ENCODE peak calls at places on chromosomes 11 and 22, in nine cellular contexts. B is breast epithelium, S is fibroblast of the aortic adventitia, X is A549, Q is tibial nerve, J is AG10803, Z is psoas muscle, O is H1, D is esophagus squamous epithelium. G is an unnamed sample.

GRCh38 chr11:34405079-34405858 is 33.5 kb upstream of the CAT start:
- DNase-seq in S (peak), B (no peak), J (peak), X (no peak), D (no peak), O (no peak), Z (no peak), Q (no peak), G (no peak)

GRCh38 chr11:47216141-47216798 is 1.5 kb downstream of the DDB2 start:
- DNase-seq in X (peak), D (no peak), Z (no peak), S (peak), O (no peak), J (peak), B (no peak), Q (peak), G (peak)

GRCh38 chr11:3920148-3920852 is 64.8 kb downstream of the STIM1 start:
- DNase-seq in D (no peak), S (peak), B (no peak), X (no peak), Q (peak), O (no peak), J (peak), Z (peak), G (peak)

GRCh38 chr22:31241200-31241599 is 29.1 kb downstream of the LIMK2 start:
- DNase-seq in S (no peak), D (no peak), Q (no peak), J (no peak), X (no peak), B (no peak), O (no peak), Z (no peak), G (no peak)

GRCh38 chr11:92791886-92792285 is 177.6 kb upstream of the MTNR1B start:
- DNase-seq in J (no peak), Q (no peak), Z (no peak), X (no peak), O (no peak), S (no peak), D (no peak), B (no peak), G (no peak)

GRCh38 chr11:22875869-22876473 is 15.7 kb upstream of the CCDC179 start:
- DNase-seq in S (peak), J (peak), D (no peak), Q (peak), X (peak), O (no peak), Z (no peak), B (no peak), G (peak)

GRCh38 chr22:45877036-45877380 is 100.0 kb downstream of the WNT7B start:
- DNase-seq in O (no peak), B (peak), D (no peak), S (no peak), X (no peak), J (no peak), Z (no peak), Q (no peak), G (no peak)

GRCh38 chr22:48896766-48897637 is 930.7 kb downstream of the BRD1 start:
- DNase-seq in S (no peak), B (no peak), D (no peak), O (no peak), Q (no peak), Z (no peak), X (no peak), J (no peak), G (no peak)

GRCh38 chr22:24772493-24773220 is 1.9 kb downstream of the PIWIL3 start:
- DNase-seq in Q (no peak), S (peak), D (no peak), O (peak), B (no peak), X (peak), J (peak), Z (no peak), G (peak)

GRCh38 chr22:46067159-46068111 is 82.9 kb upstream of the PPARA start:
- DNase-seq in D (no peak), B (peak), S (peak), J (peak), Z (peak), Q (no peak), X (no peak), O (no peak), G (peak)

GRCh38 chr22:45262931-45263789 is 21.6 kb upstream of the UPK3A start:
- DNase-seq in O (no peak), X (no peak), Q (no peak), J (peak), Z (peak), B (no peak), S (peak), D (no peak), G (peak)

GRCh38 chr11:10295056-10295901 is 1.3 kb upstream of the SBF2 start:
- DNase-seq in J (peak), O (no peak), X (no peak), Z (no peak), D (no peak), B (no peak), S (no peak), Q (no peak), G (no peak)

GRCh38 chr11:33936745-33937612 is 45.1 kb upstream of the LMO2 start:
- DNase-seq in Q (peak), S (peak), D (no peak), O (no peak), Z (peak), X (no peak), J (peak), B (no peak), G (peak)

GRCh38 chr11:107731911-107732310 is 20.1 kb upstream of the SLN start:
- DNase-seq in O (no peak), J (peak), B (no peak), X (no peak), Z (no peak), Q (no peak), D (no peak), S (no peak), G (no peak)

GRCh38 chr11:103055174-103055890 is 36.6 kb downstream of the DCUN1D5 start:
- DNase-seq in S (peak), Q (no peak), D (no peak), J (peak), B (no peak), X (no peak), O (no peak), Z (no peak), G (peak)

GRCh38 chr11:94544832-94545640 is 1.3 kb downstream of the FUT4 start:
- DNase-seq in X (no peak), O (no peak), Q (no peak), Z (peak), D (no peak), J (peak), S (no peak), B (no peak), G (no peak)

GRCh38 chr11:75240381-75241035 is at the start of gene TPBGL:
- DNase-seq in S (no peak), O (no peak), X (no peak), B (no peak), D (no peak), Q (no peak), Z (no peak), J (no peak), G (no peak)

GRCh38 chr22:44460287-44461082 is 37.5 kb downstream of the RTL6 start:
- DNase-seq in B (no peak), Z (no peak), Q (no peak), S (peak), O (no peak), D (no peak), J (peak), X (no peak), G (no peak)

GRCh38 chr11:17528181-17528691 is 16.0 kb downstream of the USH1C start:
- DNase-seq in J (peak), X (peak), S (peak), O (no peak), D (no peak), B (no peak), Q (peak), Z (peak), G (peak)

GRCh38 chr11:10164621-10165020 is 129.4 kb downstream of the SBF2 start:
- DNase-seq in Z (no peak), S (peak), X (no peak), B (no peak), J (peak), O (no peak), Q (no peak), D (no peak), G (peak)

GRCh38 chr22:41900652-41901312 is 14.1 kb downstream of the SHISA8 start:
- DNase-seq in X (no peak), B (no peak), D (no peak), O (no peak), J (no peak), S (no peak), Z (peak), Q (no peak), G (no peak)

DNA sequence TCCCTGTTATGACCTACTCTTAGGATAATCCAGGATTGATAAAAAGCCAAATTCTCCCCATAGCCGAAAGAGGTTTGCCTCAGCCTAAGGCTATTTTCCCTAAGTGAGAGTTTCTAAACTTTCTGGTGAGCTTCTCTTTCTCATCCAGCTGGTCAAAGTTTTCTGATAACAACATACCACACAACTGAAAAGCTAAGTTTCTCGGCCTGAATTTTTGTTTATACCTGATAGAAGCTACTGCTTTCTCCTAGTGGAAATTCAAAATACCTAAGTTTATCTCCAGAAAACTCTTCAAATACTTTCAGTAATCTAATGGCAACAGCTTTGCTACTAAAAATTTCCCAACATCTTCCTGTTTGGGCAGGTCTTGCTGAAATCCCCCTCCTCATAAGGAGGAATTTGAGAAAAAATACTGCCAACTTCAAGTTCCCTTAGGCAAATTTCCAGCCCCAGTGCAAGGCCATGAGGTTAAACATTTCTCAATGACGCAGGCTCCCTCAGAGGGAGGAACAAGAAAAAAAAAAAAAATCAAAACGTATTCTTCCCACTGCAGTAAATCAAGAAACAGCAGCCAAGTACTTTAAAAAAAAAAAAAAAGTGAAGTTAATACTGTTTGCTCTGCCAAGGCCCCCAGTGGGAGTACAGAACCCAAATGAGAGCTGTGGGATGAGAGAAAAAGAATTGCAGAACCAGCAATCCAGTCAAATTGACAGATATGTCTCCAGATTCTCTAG is 127.0 kb downstream of the MRTFA start:
- DNase-seq in O (no peak), X (no peak), D (no peak), Z (peak), S (peak), Q (peak), J (peak), B (no peak), G (peak)
- H3K4me3 ChIP-seq in O (no peak), X (no peak), D (no peak), Z (no peak), S (no peak), Q (no peak), J (no peak), B (no peak), G (no peak)

GRCh38 chr11:77560605-77561004 is 29.1 kb upstream of the AQP11 start:
- DNase-seq in S (peak), O (no peak), X (no peak), J (peak), Q (no peak), B (no peak), Z (no peak), D (no peak), G (peak)
- TF ChIP-seq CTCF in S (no peak), O (no peak), X (no peak), J (no peak), Q (no peak), B (no peak), Z (no peak), D (no peak), G (no peak)

DNA sequence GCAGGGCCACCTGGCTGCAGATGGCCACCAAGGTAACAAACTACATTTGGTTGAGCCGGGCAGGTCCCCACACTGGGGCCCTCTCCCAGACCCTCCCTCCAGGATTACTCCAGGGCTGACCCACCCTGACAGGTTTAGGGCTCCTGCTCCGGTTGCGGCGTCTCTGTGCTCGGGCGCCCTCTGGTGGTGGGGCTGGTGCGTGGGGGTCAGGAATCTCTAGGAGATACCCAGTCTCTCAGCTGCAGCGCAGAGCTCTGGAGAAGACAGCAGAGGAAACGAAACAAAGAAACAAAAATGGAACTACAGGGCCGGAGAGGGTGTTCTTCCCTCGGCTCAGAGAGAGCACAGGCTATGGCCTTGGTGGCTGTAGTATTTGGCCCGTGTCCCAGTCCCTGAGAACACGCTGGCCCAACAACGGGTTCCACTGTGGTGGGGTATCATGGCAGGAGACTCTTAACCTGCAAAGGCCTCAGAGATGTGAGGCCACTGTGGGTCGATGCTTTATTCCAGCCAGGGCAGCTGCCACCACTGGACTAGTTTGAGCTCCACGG is 2.4 kb downstream of the C11orf96 start:
- DNase-seq in J (no peak), B (peak), X (peak), D (no peak), S (no peak), O (no peak), Z (peak), Q (peak), G (peak)
- H3K4me3 ChIP-seq in J (no peak), B (peak), X (peak), D (peak), S (no peak), O (peak), Z (peak), Q (peak), G (peak)

DNA sequence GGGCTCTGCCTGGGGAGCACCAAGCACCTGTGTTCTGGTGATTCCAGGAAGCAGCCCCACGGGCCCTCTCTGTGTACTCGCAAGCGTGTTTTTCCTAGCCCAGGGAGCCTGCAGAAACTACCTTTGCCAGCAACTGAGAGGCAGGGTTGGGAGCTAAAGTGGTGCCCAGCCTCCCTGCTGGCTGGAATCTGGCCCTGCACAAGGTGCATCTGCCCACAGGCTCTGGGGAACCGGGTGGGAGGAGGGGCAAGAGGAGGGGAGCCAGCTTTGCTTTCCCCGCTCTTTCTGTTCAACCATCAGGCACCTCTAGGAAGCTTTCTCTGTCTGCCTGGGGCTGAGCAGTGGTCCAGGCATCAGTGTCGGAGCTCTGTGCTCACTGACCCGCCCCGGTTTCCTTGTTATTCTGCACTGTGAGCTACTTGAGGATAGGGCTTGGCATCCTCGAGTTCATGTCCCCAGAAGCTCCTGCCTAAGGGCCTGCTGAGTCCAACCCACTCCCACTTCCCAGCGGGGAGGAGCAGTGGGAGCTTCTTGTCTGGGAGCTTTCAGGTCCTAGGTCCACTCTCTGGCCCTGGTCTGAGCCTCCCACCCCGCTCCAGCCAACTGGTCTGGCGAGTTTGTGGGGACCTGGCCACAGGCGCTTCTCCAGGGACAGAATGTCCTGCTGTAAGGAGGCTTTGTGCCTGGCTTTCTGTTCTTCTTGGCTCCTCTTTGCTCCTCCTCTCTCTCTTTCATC is 14.9 kb downstream of the DAGLA start:
- DNase-seq in J (no peak), X (no peak), Q (no peak), S (no peak), B (peak), D (no peak), Z (peak), O (no peak), G (no peak)
- TF ChIP-seq CTCF in J (peak), X (no peak), Q (no peak), S (peak), B (peak), D (no peak), Z (peak), O (peak), G (no peak)

G was measured in fibroblast of villous mesenchyme.